ENCODE peak calls at places on chromosomes 6 and 20, in eight cellular contexts. One of them, this sample, is unnamed.

GRCh38 chr20:62965363-62965771 is 12.9 kb downstream of the SLC17A9 start:
- DNase-seq in left ventricle myocardium inferior: no peak
- DNase-seq in fibroblast of the aortic adventitia: no peak
- DNase-seq in BJ: no peak
- DNase-seq in HepG2: no peak
- DNase-seq in mesendoderm: no peak
- DNase-seq in tibial nerve: no peak
- DNase-seq in body of pancreas: no peak
- DNase-seq in this sample: no peak

GRCh38 chr20:34458631-34459030 is 57.6 kb upstream of the DYNLRB1 start:
- DNase-seq in left ventricle myocardium inferior: no peak
- DNase-seq in fibroblast of the aortic adventitia: no peak
- DNase-seq in BJ: no peak
- DNase-seq in HepG2: no peak
- DNase-seq in mesendoderm: no peak
- DNase-seq in tibial nerve: no peak
- DNase-seq in body of pancreas: no peak
- DNase-seq in this sample: no peak

GRCh38 chr20:57871237-57871632 is 161.4 kb upstream of the PMEPA1 start:
- DNase-seq in left ventricle myocardium inferior: no peak
- DNase-seq in fibroblast of the aortic adventitia: no peak
- DNase-seq in BJ: no peak
- DNase-seq in HepG2: no peak
- DNase-seq in mesendoderm: no peak
- DNase-seq in tibial nerve: no peak
- DNase-seq in body of pancreas: no peak
- DNase-seq in this sample: no peak

GRCh38 chr6:101232946-101233345 is 160.6 kb upstream of the GRIK2 start:
- DNase-seq in left ventricle myocardium inferior: no peak
- DNase-seq in fibroblast of the aortic adventitia: no peak
- DNase-seq in BJ: no peak
- DNase-seq in HepG2: no peak
- DNase-seq in mesendoderm: no peak
- DNase-seq in tibial nerve: no peak
- DNase-seq in body of pancreas: no peak
- DNase-seq in this sample: no peak

GRCh38 chr20:3238616-3239025 is 369 bp downstream of the SLC4A11 start:
- DNase-seq in left ventricle myocardium inferior: no peak
- DNase-seq in fibroblast of the aortic adventitia: peak; percentile 9
- DNase-seq in BJ: no peak
- DNase-seq in HepG2: no peak
- DNase-seq in mesendoderm: no peak
- DNase-seq in tibial nerve: no peak
- DNase-seq in body of pancreas: peak; percentile 38
- DNase-seq in this sample: no peak

GRCh38 chr6:34792605-34793500 is 970 bp downstream of the BLTP3A start:
- DNase-seq in left ventricle myocardium inferior: no peak
- DNase-seq in fibroblast of the aortic adventitia: peak; percentile 67
- DNase-seq in BJ: no peak
- DNase-seq in HepG2: peak; percentile 57
- DNase-seq in mesendoderm: peak; percentile 71
- DNase-seq in tibial nerve: no peak
- DNase-seq in body of pancreas: peak; percentile 53
- DNase-seq in this sample: no peak

GRCh38 chr20:49028684-49029083 is 17.4 kb upstream of the CSE1L start:
- DNase-seq in left ventricle myocardium inferior: no peak
- DNase-seq in fibroblast of the aortic adventitia: peak; percentile 58
- DNase-seq in BJ: no peak
- DNase-seq in HepG2: peak; percentile 58
- DNase-seq in mesendoderm: peak; percentile 63
- DNase-seq in tibial nerve: no peak
- DNase-seq in body of pancreas: no peak
- DNase-seq in this sample: no peak

GRCh38 chr6:41536884-41537347 is 9.3 kb upstream of the FOXP4 start:
- DNase-seq in left ventricle myocardium inferior: no peak
- DNase-seq in fibroblast of the aortic adventitia: no peak
- DNase-seq in BJ: no peak
- DNase-seq in HepG2: no peak
- DNase-seq in mesendoderm: no peak
- DNase-seq in tibial nerve: no peak
- DNase-seq in body of pancreas: peak; percentile 95
- DNase-seq in this sample: no peak

GRCh38 chr6:40896696-40897095 is 142.3 kb downstream of the UNC5CL start:
- DNase-seq in left ventricle myocardium inferior: no peak
- DNase-seq in fibroblast of the aortic adventitia: peak; percentile 51
- DNase-seq in BJ: no peak
- DNase-seq in HepG2: peak; percentile 84
- DNase-seq in mesendoderm: no peak
- DNase-seq in tibial nerve: no peak
- DNase-seq in body of pancreas: peak; percentile 53
- DNase-seq in this sample: no peak

GRCh38 chr6:130670142-130670541 is 157.1 kb upstream of the SMLR1 start:
- DNase-seq in left ventricle myocardium inferior: no peak
- DNase-seq in fibroblast of the aortic adventitia: no peak
- DNase-seq in BJ: no peak
- DNase-seq in HepG2: peak; percentile 13
- DNase-seq in mesendoderm: no peak
- DNase-seq in tibial nerve: no peak
- DNase-seq in body of pancreas: no peak
- DNase-seq in this sample: no peak

GRCh38 chr6:28769626-28770402 is 154.0 kb downstream of the TRIM27 start:
- DNase-seq in left ventricle myocardium inferior: no peak
- DNase-seq in fibroblast of the aortic adventitia: peak; percentile 26
- DNase-seq in BJ: no peak
- DNase-seq in HepG2: no peak
- DNase-seq in mesendoderm: peak; percentile 88
- DNase-seq in tibial nerve: no peak
- DNase-seq in body of pancreas: no peak
- DNase-seq in this sample: no peak

GRCh38 chr6:158414900-158415299 is 102.6 kb downstream of the TULP4 start:
- DNase-seq in left ventricle myocardium inferior: no peak
- DNase-seq in fibroblast of the aortic adventitia: peak; percentile 65
- DNase-seq in BJ: peak; percentile 5
- DNase-seq in HepG2: no peak
- DNase-seq in mesendoderm: no peak
- DNase-seq in tibial nerve: no peak
- DNase-seq in body of pancreas: no peak
- DNase-seq in this sample: peak; percentile 33

GRCh38 chr6:37783025-37783825 is 36.3 kb upstream of the ZFAND3 start:
- DNase-seq in left ventricle myocardium inferior: peak; percentile 22
- DNase-seq in fibroblast of the aortic adventitia: peak; percentile 30
- DNase-seq in BJ: no peak
- DNase-seq in HepG2: no peak
- DNase-seq in mesendoderm: peak; percentile 84
- DNase-seq in tibial nerve: no peak
- DNase-seq in body of pancreas: peak; percentile 13
- DNase-seq in this sample: no peak

GRCh38 chr6:45710304-45710821 is 305.3 kb downstream of the CLIC5 start:
- DNase-seq in left ventricle myocardium inferior: no peak
- DNase-seq in fibroblast of the aortic adventitia: peak; percentile 51
- DNase-seq in BJ: no peak
- DNase-seq in HepG2: no peak
- DNase-seq in mesendoderm: no peak
- DNase-seq in tibial nerve: no peak
- DNase-seq in body of pancreas: no peak
- DNase-seq in this sample: no peak

GRCh38 chr6:21947751-21948386 is 349.0 kb downstream of the PRL start:
- DNase-seq in left ventricle myocardium inferior: no peak
- DNase-seq in fibroblast of the aortic adventitia: peak; percentile 41
- DNase-seq in BJ: no peak
- DNase-seq in HepG2: no peak
- DNase-seq in mesendoderm: peak; percentile 51
- DNase-seq in tibial nerve: no peak
- DNase-seq in body of pancreas: no peak
- DNase-seq in this sample: no peak

GRCh38 chr6:127031511-127031910 is 87.0 kb upstream of the RSPO3 start:
- DNase-seq in left ventricle myocardium inferior: no peak
- DNase-seq in fibroblast of the aortic adventitia: no peak
- DNase-seq in BJ: no peak
- DNase-seq in HepG2: no peak
- DNase-seq in mesendoderm: no peak
- DNase-seq in tibial nerve: no peak
- DNase-seq in body of pancreas: no peak
- DNase-seq in this sample: no peak

GRCh38 chr6:84766118-84766683 is 1.8 kb upstream of the TBX18 start:
- DNase-seq in left ventricle myocardium inferior: peak; percentile 54
- DNase-seq in fibroblast of the aortic adventitia: no peak
- DNase-seq in BJ: no peak
- DNase-seq in HepG2: no peak
- DNase-seq in mesendoderm: peak; percentile 32
- DNase-seq in tibial nerve: no peak
- DNase-seq in body of pancreas: no peak
- DNase-seq in this sample: no peak

GRCh38 chr6:84764332-84765049 is at the start of gene TBX18:
- DNase-seq in left ventricle myocardium inferior: peak; percentile 92
- DNase-seq in fibroblast of the aortic adventitia: peak; percentile 97
- DNase-seq in BJ: peak; percentile 92
- DNase-seq in HepG2: peak; percentile 35
- DNase-seq in mesendoderm: peak; percentile 97
- DNase-seq in tibial nerve: peak; percentile 98
- DNase-seq in body of pancreas: peak; percentile 75
- DNase-seq in this sample: peak; percentile 99

GRCh38 chr6:84762941-84763396 is 1.4 kb downstream of the TBX18 start:
- DNase-seq in left ventricle myocardium inferior: no peak
- DNase-seq in fibroblast of the aortic adventitia: no peak
- DNase-seq in BJ: no peak
- DNase-seq in HepG2: no peak
- DNase-seq in mesendoderm: peak; percentile 44
- DNase-seq in tibial nerve: peak; percentile 16
- DNase-seq in body of pancreas: peak; percentile 7
- DNase-seq in this sample: no peak

GRCh38 chr6:84762220-84762940 is 2.0 kb downstream of the TBX18 start:
- DNase-seq in left ventricle myocardium inferior: no peak
- DNase-seq in fibroblast of the aortic adventitia: peak; percentile 68
- DNase-seq in BJ: no peak
- DNase-seq in HepG2: no peak
- DNase-seq in mesendoderm: peak; percentile 73
- DNase-seq in tibial nerve: peak; percentile 18
- DNase-seq in body of pancreas: peak; percentile 6
- DNase-seq in this sample: no peak

GRCh38 chr6:84763397-84764331 is 734 bp downstream of the TBX18 start:
- DNase-seq in left ventricle myocardium inferior: peak; percentile 64
- DNase-seq in fibroblast of the aortic adventitia: peak; percentile 88
- DNase-seq in BJ: peak; percentile 66
- DNase-seq in HepG2: no peak
- DNase-seq in mesendoderm: peak; percentile 72
- DNase-seq in tibial nerve: peak; percentile 51
- DNase-seq in body of pancreas: peak; percentile 38
- DNase-seq in this sample: peak; percentile 52
- H3K4me3 ChIP-seq in left ventricle myocardium inferior: peak overlapping the region; percentile 72
- H3K4me3 ChIP-seq in fibroblast of the aortic adventitia: peak overlapping the region; percentile 71
- H3K4me3 ChIP-seq in BJ: peak overlapping the region; percentile 78
- H3K4me3 ChIP-seq in HepG2: no peak overlapping the region
- H3K4me3 ChIP-seq in mesendoderm: no peak overlapping the region
- H3K4me3 ChIP-seq in tibial nerve: peak overlapping the region; percentile 42
- H3K4me3 ChIP-seq in body of pancreas: no peak overlapping the region
- H3K4me3 ChIP-seq in this sample: peak overlapping the region; percentile 66

GRCh38 chr20:23052904-23053303 is 3.4 kb upstream of the THBD start:
- DNase-seq in left ventricle myocardium inferior: no peak
- DNase-seq in fibroblast of the aortic adventitia: no peak
- DNase-seq in BJ: no peak
- DNase-seq in HepG2: no peak
- DNase-seq in mesendoderm: no peak
- DNase-seq in tibial nerve: no peak
- DNase-seq in body of pancreas: no peak
- DNase-seq in this sample: no peak

GRCh38 chr20:23049201-23049932 is at the start of gene THBD:
- DNase-seq in left ventricle myocardium inferior: peak; percentile 86
- DNase-seq in fibroblast of the aortic adventitia: peak; percentile 78
- DNase-seq in BJ: no peak
- DNase-seq in HepG2: no peak
- DNase-seq in mesendoderm: peak; percentile 57
- DNase-seq in tibial nerve: peak; percentile 73
- DNase-seq in body of pancreas: peak; percentile 50
- DNase-seq in this sample: no peak

GRCh38 chr20:23049933-23050838 is 714 bp upstream of the THBD start:
- DNase-seq in left ventricle myocardium inferior: peak; percentile 65
- DNase-seq in fibroblast of the aortic adventitia: no peak
- DNase-seq in BJ: no peak
- DNase-seq in HepG2: no peak
- DNase-seq in mesendoderm: peak; percentile 65
- DNase-seq in tibial nerve: no peak
- DNase-seq in body of pancreas: peak; percentile 30
- DNase-seq in this sample: no peak

GRCh38 chr20:23048283-23049200 is 930 bp downstream of the THBD start:
- DNase-seq in left ventricle myocardium inferior: peak; percentile 69
- DNase-seq in fibroblast of the aortic adventitia: peak; percentile 51
- DNase-seq in BJ: no peak
- DNase-seq in HepG2: no peak
- DNase-seq in mesendoderm: peak; percentile 74
- DNase-seq in tibial nerve: peak; percentile 37
- DNase-seq in body of pancreas: peak; percentile 51
- DNase-seq in this sample: no peak

GRCh38 chr20:23050847-23051627 is 1.6 kb upstream of the THBD start:
- DNase-seq in left ventricle myocardium inferior: peak; percentile 87
- DNase-seq in fibroblast of the aortic adventitia: peak; percentile 89
- DNase-seq in BJ: no peak
- DNase-seq in HepG2: no peak
- DNase-seq in mesendoderm: peak; percentile 96
- DNase-seq in tibial nerve: peak; percentile 81
- DNase-seq in body of pancreas: peak; percentile 54
- DNase-seq in this sample: peak; percentile 58
- H3K4me3 ChIP-seq in left ventricle myocardium inferior: peak overlapping the region; percentile 80
- H3K4me3 ChIP-seq in fibroblast of the aortic adventitia: peak overlapping the region; percentile 69
- H3K4me3 ChIP-seq in BJ: peak overlapping the region; percentile 22
- H3K4me3 ChIP-seq in HepG2: no peak overlapping the region
- H3K4me3 ChIP-seq in mesendoderm: peak overlapping the region; percentile 41
- H3K4me3 ChIP-seq in tibial nerve: peak overlapping the region; percentile 47
- H3K4me3 ChIP-seq in body of pancreas: no peak overlapping the region
- H3K4me3 ChIP-seq in this sample: peak overlapping the region; percentile 53

DNA sequence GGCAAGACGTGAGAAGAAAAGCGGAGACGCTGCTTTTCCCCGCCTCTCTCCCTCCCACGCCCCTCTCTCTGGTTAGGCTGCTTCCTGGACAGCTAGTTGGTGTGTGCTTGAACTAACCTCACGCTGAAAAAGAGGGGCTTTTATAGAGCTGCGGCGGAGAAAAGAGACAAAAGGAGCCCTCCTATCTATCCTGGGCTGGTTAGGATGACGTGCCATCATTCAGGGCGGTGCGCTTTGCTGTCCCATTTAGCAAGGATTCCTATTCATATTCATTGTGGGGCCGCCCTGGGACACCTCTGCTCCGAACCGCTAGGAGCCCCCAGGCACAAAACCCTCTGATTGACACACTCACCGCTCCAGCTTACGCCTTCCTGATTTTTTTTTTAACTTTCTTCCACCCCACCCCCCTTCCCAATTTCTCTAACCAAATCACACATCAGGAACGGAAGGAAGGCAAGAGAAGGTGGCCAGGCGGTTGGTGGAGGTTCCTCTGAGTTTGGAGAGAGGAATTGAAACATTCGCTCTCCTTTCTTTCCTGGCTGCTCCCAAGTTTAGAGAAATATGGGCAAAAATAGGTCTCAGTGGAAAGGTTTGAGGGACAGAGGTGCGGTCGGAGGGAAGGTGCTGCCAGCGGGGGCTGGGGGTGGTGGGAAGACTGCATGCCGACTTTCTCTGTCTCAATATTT is at the start of gene OLIG3:
- DNase-seq in left ventricle myocardium inferior: no peak
- DNase-seq in fibroblast of the aortic adventitia: no peak
- DNase-seq in BJ: no peak
- DNase-seq in HepG2: no peak
- DNase-seq in mesendoderm: peak; percentile 73
- DNase-seq in tibial nerve: no peak
- DNase-seq in body of pancreas: no peak
- DNase-seq in this sample: no peak
- H3K4me3 ChIP-seq in left ventricle myocardium inferior: peak within 1 kb of the TSS; percentile 34
- H3K4me3 ChIP-seq in fibroblast of the aortic adventitia: no peak within 1 kb of the TSS
- H3K4me3 ChIP-seq in BJ: no peak within 1 kb of the TSS
- H3K4me3 ChIP-seq in HepG2: no peak within 1 kb of the TSS
- H3K4me3 ChIP-seq in mesendoderm: no peak within 1 kb of the TSS
- H3K4me3 ChIP-seq in tibial nerve: no peak within 1 kb of the TSS
- H3K4me3 ChIP-seq in body of pancreas: no peak within 1 kb of the TSS
- H3K4me3 ChIP-seq in this sample: no peak within 1 kb of the TSS

GRCh38 chr6:135271626-135272025 is 90.5 kb downstream of the MYB start:
- DNase-seq in left ventricle myocardium inferior: no peak
- DNase-seq in fibroblast of the aortic adventitia: no peak
- DNase-seq in BJ: no peak
- DNase-seq in HepG2: no peak
- DNase-seq in mesendoderm: peak; percentile 78
- DNase-seq in tibial nerve: no peak
- DNase-seq in body of pancreas: no peak
- DNase-seq in this sample: no peak
- H3K4me3 ChIP-seq in left ventricle myocardium inferior: no peak overlapping the region
- H3K4me3 ChIP-seq in fibroblast of the aortic adventitia: no peak overlapping the region
- H3K4me3 ChIP-seq in BJ: no peak overlapping the region
- H3K4me3 ChIP-seq in HepG2: no peak overlapping the region
- H3K4me3 ChIP-seq in mesendoderm: no peak overlapping the region
- H3K4me3 ChIP-seq in tibial nerve: no peak overlapping the region
- H3K4me3 ChIP-seq in body of pancreas: no peak overlapping the region
- H3K4me3 ChIP-seq in this sample: no peak overlapping the region